ENCODE peak calls at places on chromosomes 12 and 14, in seven cellular contexts. A, D, H, F, P, B and G are unnamed samples.

GRCh38 chr14:103361868-103362267 is 23.3 kb upstream of the MARK3 start:
- DNase-seq in A (no peak), D (no peak), H (no peak), F (no peak), P (no peak), B (peak), G (no peak)

GRCh38 chr14:102775855-102776760 is 1.1 kb upstream of the TRAF3 start:
- DNase-seq in A (no peak), D (no peak), H (no peak), F (no peak), P (no peak), B (peak), G (no peak)

GRCh38 chr12:12718382-12718761 is 1.2 kb downstream of the CDKN1B start:
- DNase-seq in A (no peak), D (peak), H (no peak), F (no peak), P (no peak), B (no peak), G (no peak)

GRCh38 chr14:29749327-29749726 is 178.3 kb downstream of the PRKD1 start:
- DNase-seq in A (no peak), D (no peak), H (peak), F (no peak), P (no peak), B (peak), G (no peak)

GRCh38 chr12:101455685-101456084 is 19.5 kb upstream of the SPIC start:
- DNase-seq in A (no peak), D (peak), H (no peak), F (no peak), P (no peak), B (no peak), G (no peak)

GRCh38 chr14:25006961-25007795 is 42.8 kb downstream of the STXBP6 start:
- DNase-seq in A (no peak), D (no peak), H (peak), F (no peak), P (no peak), B (peak), G (no peak)

GRCh38 chr12:126233625-126234024 is 1168.4 kb downstream of the AACS start:
- DNase-seq in A (no peak), D (no peak), H (no peak), F (no peak), P (no peak), B (no peak), G (no peak)

GRCh38 chr14:75318353-75318752 is 39.7 kb downstream of the FOS start:
- DNase-seq in A (no peak), D (no peak), H (no peak), F (no peak), P (no peak), B (no peak), G (no peak)

GRCh38 chr12:124190301-124191023 is 104.4 kb upstream of the RFLNA start:
- DNase-seq in A (no peak), D (no peak), H (no peak), F (no peak), P (no peak), B (no peak), G (no peak)

GRCh38 chr12:13981296-13981962 is at the start of gene GRIN2B:
- DNase-seq in A (no peak), D (no peak), H (peak), F (peak), P (no peak), B (no peak), G (peak)

GRCh38 chr14:89801128-89801527 is 153.4 kb downstream of the EFCAB11 start:
- DNase-seq in A (no peak), D (no peak), H (no peak), F (no peak), P (no peak), B (no peak), G (no peak)

GRCh38 chr14:95143813-95144620 is 13.3 kb downstream of the DICER1 start:
- DNase-seq in A (no peak), D (no peak), H (no peak), F (no peak), P (no peak), B (no peak), G (no peak)

GRCh38 chr12:106743270-106743988 is 31.1 kb upstream of the RIC8B start:
- DNase-seq in A (no peak), D (no peak), H (no peak), F (no peak), P (no peak), B (no peak), G (no peak)

GRCh38 chr12:13982010-13982409 is 608 bp upstream of the GRIN2B start:
- DNase-seq in A (no peak), D (no peak), H (peak), F (peak), P (no peak), B (no peak), G (no peak)

GRCh38 chr14:102824832-102825231 is 47.6 kb downstream of the TRAF3 start:
- DNase-seq in A (no peak), D (no peak), H (no peak), F (no peak), P (no peak), B (peak), G (no peak)

GRCh38 chr12:126488786-126489185 is 1423.6 kb downstream of the AACS start:
- DNase-seq in A (no peak), D (no peak), H (no peak), F (no peak), P (no peak), B (no peak), G (no peak)

GRCh38 chr14:96038920-96039632 is at the start of gene C14orf132:
- DNase-seq in A (no peak), D (peak), H (peak), F (peak), P (peak), B (peak), G (peak)

GRCh38 chr12:46266869-46267617 is 1.8 kb downstream of the SLC38A1 start:
- DNase-seq in A (peak), D (peak), H (peak), F (peak), P (no peak), B (peak), G (peak)

GRCh38 chr14:32738206-32738871 is 200.3 kb upstream of the NPAS3 start:
- DNase-seq in A (no peak), D (no peak), H (no peak), F (no peak), P (peak), B (no peak), G (no peak)

GRCh38 chr12:126290456-126290855 is 1225.2 kb downstream of the AACS start:
- DNase-seq in A (no peak), D (no peak), H (no peak), F (no peak), P (no peak), B (no peak), G (no peak)

GRCh38 chr14:23543403-23543802 is 8.2 kb downstream of the ZFHX2 start:
- DNase-seq in A (no peak), D (no peak), H (no peak), F (no peak), P (no peak), B (no peak), G (no peak)